ENCODE peak calls at places on chromosomes 1 and 21, in seven cellular contexts. One of them, this sample, is unnamed.
A peak's percentile ranks its signal among the peaks of the same experiment; 100 is the strongest.

GRCh38 chr1:21687081-21687529 is 17.9 kb upstream of the RAP1GAP start:
- DNase-seq in tibial nerve: no peak
- DNase-seq in stomach: no peak
- DNase-seq in Peyer's patch: no peak
- DNase-seq in transverse colon: no peak
- DNase-seq in body of pancreas: no peak
- DNase-seq in esophagus squamous epithelium: no peak
- DNase-seq in this sample: no peak

GRCh38 chr1:78536427-78536826 is 45.7 kb downstream of the PTGFR start:
- DNase-seq in transverse colon: no peak
- DNase-seq in body of pancreas: no peak
- DNase-seq in tibial nerve: no peak
- DNase-seq in stomach: no peak
- DNase-seq in esophagus squamous epithelium: no peak
- DNase-seq in Peyer's patch: no peak
- DNase-seq in this sample: no peak

GRCh38 chr1:154117642-154118041 is 37.2 kb downstream of the NUP210L start:
- DNase-seq in body of pancreas: no peak
- DNase-seq in transverse colon: no peak
- DNase-seq in tibial nerve: no peak
- DNase-seq in Peyer's patch: no peak
- DNase-seq in stomach: no peak
- DNase-seq in esophagus squamous epithelium: no peak
- DNase-seq in this sample: no peak

GRCh38 chr1:33327587-33328325 is 6.9 kb upstream of the A3GALT2 start:
- DNase-seq in stomach: peak; percentile 69
- DNase-seq in transverse colon: peak; percentile 35
- DNase-seq in esophagus squamous epithelium: no peak
- DNase-seq in body of pancreas: no peak
- DNase-seq in Peyer's patch: no peak
- DNase-seq in tibial nerve: no peak
- DNase-seq in this sample: no peak

GRCh38 chr1:67683736-67684525 is 1.1 kb upstream of the GADD45A start:
- DNase-seq in Peyer's patch: no peak
- DNase-seq in stomach: no peak
- DNase-seq in tibial nerve: no peak
- DNase-seq in body of pancreas: no peak
- DNase-seq in transverse colon: peak; percentile 18
- DNase-seq in esophagus squamous epithelium: no peak
- DNase-seq in this sample: no peak

GRCh38 chr1:26826261-26827201 is at the start of gene ZDHHC18:
- DNase-seq in Peyer's patch: peak; percentile 67
- DNase-seq in esophagus squamous epithelium: no peak
- DNase-seq in transverse colon: peak; percentile 76
- DNase-seq in stomach: peak; percentile 76
- DNase-seq in tibial nerve: peak; percentile 43
- DNase-seq in body of pancreas: peak; percentile 70
- DNase-seq in this sample: no peak

GRCh38 chr1:183699643-183700160 is 46.6 kb upstream of the APOBEC4 start:
- DNase-seq in body of pancreas: no peak
- DNase-seq in Peyer's patch: no peak
- DNase-seq in tibial nerve: no peak
- DNase-seq in transverse colon: no peak
- DNase-seq in stomach: no peak
- DNase-seq in esophagus squamous epithelium: no peak
- DNase-seq in this sample: no peak

GRCh38 chr1:228241259-228241658 is 33.4 kb downstream of the OBSCN start:
- DNase-seq in tibial nerve: no peak
- DNase-seq in esophagus squamous epithelium: no peak
- DNase-seq in Peyer's patch: no peak
- DNase-seq in stomach: no peak
- DNase-seq in body of pancreas: no peak
- DNase-seq in transverse colon: no peak
- DNase-seq in this sample: peak; percentile 77

GRCh38 chr1:31410871-31411270 is 2.1 kb upstream of the SERINC2 start:
- DNase-seq in esophagus squamous epithelium: no peak
- DNase-seq in transverse colon: no peak
- DNase-seq in tibial nerve: no peak
- DNase-seq in stomach: no peak
- DNase-seq in Peyer's patch: no peak
- DNase-seq in body of pancreas: no peak
- DNase-seq in this sample: no peak

GRCh38 chr1:3598051-3598471 is 13.2 kb downstream of the MEGF6 start:
- DNase-seq in tibial nerve: no peak
- DNase-seq in body of pancreas: no peak
- DNase-seq in stomach: no peak
- DNase-seq in esophagus squamous epithelium: no peak
- DNase-seq in transverse colon: no peak
- DNase-seq in Peyer's patch: peak; percentile 20
- DNase-seq in this sample: no peak

GRCh38 chr21:43362928-43363314 is 64.0 kb downstream of the SIK1 start:
- DNase-seq in Peyer's patch: peak; percentile 32
- DNase-seq in transverse colon: peak; percentile 59
- DNase-seq in body of pancreas: no peak
- DNase-seq in tibial nerve: no peak
- DNase-seq in stomach: no peak
- DNase-seq in esophagus squamous epithelium: no peak
- DNase-seq in this sample: no peak

GRCh38 chr21:41932191-41932575 is 21.6 kb downstream of the C2CD2 start:
- DNase-seq in body of pancreas: no peak
- DNase-seq in transverse colon: no peak
- DNase-seq in esophagus squamous epithelium: no peak
- DNase-seq in tibial nerve: no peak
- DNase-seq in stomach: no peak
- DNase-seq in Peyer's patch: no peak
- DNase-seq in this sample: no peak

GRCh38 chr1:240385985-240386978 is 225.7 kb downstream of the GREM2 start:
- DNase-seq in body of pancreas: no peak
- DNase-seq in tibial nerve: peak; percentile 29
- DNase-seq in esophagus squamous epithelium: no peak
- DNase-seq in stomach: no peak
- DNase-seq in transverse colon: no peak
- DNase-seq in Peyer's patch: no peak
- DNase-seq in this sample: no peak

GRCh38 chr21:26939532-26940181 is 27.2 kb downstream of the ADAMTS5 start:
- DNase-seq in transverse colon: no peak
- DNase-seq in stomach: no peak
- DNase-seq in esophagus squamous epithelium: no peak
- DNase-seq in body of pancreas: no peak
- DNase-seq in tibial nerve: no peak
- DNase-seq in Peyer's patch: no peak
- DNase-seq in this sample: no peak

DNA sequence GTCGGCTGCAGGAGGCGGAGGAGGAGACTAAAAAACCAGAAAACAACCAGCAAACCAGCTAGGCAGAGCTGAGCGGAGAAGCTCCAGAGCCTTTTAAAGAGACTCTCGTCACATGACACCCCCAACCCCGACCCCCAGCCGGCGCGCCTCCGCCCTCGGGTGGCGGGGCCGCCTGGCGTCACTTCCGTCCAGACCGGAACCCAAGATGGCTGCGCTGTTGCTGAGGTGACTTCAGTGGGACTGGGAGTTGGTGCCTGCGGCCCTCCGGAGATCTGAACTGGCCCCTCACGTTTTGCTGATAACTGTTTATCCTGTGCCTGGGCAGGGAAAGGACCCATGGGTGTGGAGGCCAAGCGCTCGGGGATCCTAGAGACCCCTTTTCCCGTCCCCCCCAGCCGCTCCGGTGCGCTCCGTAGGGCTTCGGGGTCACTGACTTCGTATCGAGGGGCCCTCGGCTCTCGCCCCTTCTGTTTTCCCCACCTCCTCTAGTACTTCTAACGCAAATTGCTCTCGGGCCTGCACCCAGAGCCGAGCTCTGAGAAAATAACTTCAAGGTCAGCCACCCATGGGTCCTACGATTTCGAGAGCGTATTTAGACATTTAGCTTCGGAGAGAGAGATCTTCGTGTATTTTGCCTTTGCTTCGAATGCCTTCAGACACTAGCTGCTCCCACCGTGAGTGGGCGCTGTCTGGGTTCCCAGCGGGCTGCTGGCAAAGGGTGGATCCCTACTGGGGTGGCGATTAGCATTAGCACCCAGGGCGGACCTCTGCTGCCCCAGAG is at the start of gene SDHC:
- DNase-seq in esophagus squamous epithelium: peak; percentile 38
- DNase-seq in Peyer's patch: peak; percentile 85
- DNase-seq in transverse colon: peak; percentile 91
- DNase-seq in tibial nerve: peak; percentile 81
- DNase-seq in body of pancreas: peak; percentile 89
- DNase-seq in stomach: peak; percentile 89
- DNase-seq in this sample: peak; percentile 97
- TF ChIP-seq POLR2A in esophagus squamous epithelium: peak; percentile 77
- TF ChIP-seq POLR2A in Peyer's patch: peak; percentile 56
- TF ChIP-seq POLR2A in transverse colon: peak; percentile 85
- TF ChIP-seq POLR2A in tibial nerve: peak; percentile 82
- TF ChIP-seq POLR2A in body of pancreas: peak; percentile 90
- TF ChIP-seq POLR2A in stomach: no peak
- TF ChIP-seq POLR2A in this sample: peak; percentile 79

GRCh38 chr1:17265950-17266349 is 17.1 kb downstream of the PADI3 start:
- DNase-seq in stomach: no peak
- DNase-seq in transverse colon: no peak
- DNase-seq in body of pancreas: no peak
- DNase-seq in tibial nerve: no peak
- DNase-seq in esophagus squamous epithelium: no peak
- DNase-seq in Peyer's patch: no peak
- DNase-seq in this sample: no peak

GRCh38 chr1:17260264-17260663 is 11.4 kb downstream of the PADI3 start:
- DNase-seq in transverse colon: no peak
- DNase-seq in Peyer's patch: no peak
- DNase-seq in tibial nerve: no peak
- DNase-seq in stomach: no peak
- DNase-seq in body of pancreas: no peak
- DNase-seq in esophagus squamous epithelium: no peak
- DNase-seq in this sample: no peak

GRCh38 chr1:17264470-17264869 is 15.6 kb downstream of the PADI3 start:
- DNase-seq in body of pancreas: no peak
- DNase-seq in stomach: no peak
- DNase-seq in tibial nerve: no peak
- DNase-seq in Peyer's patch: no peak
- DNase-seq in transverse colon: no peak
- DNase-seq in esophagus squamous epithelium: no peak
- DNase-seq in this sample: no peak

GRCh38 chr1:17260738-17261137 is 11.8 kb downstream of the PADI3 start:
- DNase-seq in transverse colon: no peak
- DNase-seq in tibial nerve: no peak
- DNase-seq in Peyer's patch: no peak
- DNase-seq in body of pancreas: no peak
- DNase-seq in stomach: no peak
- DNase-seq in esophagus squamous epithelium: no peak
- DNase-seq in this sample: no peak

DNA sequence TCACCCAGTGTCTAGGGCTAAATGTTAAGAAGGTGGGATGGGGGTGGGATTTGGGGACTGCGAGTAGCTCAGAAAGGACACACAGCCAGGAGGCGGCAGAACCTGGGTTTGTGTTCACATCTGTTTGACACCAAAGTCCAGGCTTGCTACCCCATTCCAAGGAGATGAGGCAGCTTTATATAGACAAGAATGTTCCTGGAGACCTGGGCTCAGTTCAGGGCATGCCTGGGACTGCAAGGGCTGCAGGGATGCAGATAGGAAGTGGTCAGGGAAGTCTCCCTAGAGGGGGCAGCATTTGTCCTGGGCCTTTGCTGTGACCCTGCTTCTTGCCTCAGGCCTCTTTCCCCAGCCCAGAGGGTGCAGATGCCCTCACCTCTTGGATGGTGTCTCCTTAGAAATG is 16.3 kb downstream of the PADI3 start:
- DNase-seq in Peyer's patch: no peak
- DNase-seq in tibial nerve: no peak
- DNase-seq in stomach: no peak
- DNase-seq in transverse colon: no peak
- DNase-seq in body of pancreas: no peak
- DNase-seq in esophagus squamous epithelium: no peak
- DNase-seq in this sample: no peak
- H3K27ac ChIP-seq in Peyer's patch: no peak overlapping the region
- H3K27ac ChIP-seq in tibial nerve: no peak overlapping the region
- H3K27ac ChIP-seq in stomach: no peak overlapping the region
- H3K27ac ChIP-seq in transverse colon: no peak overlapping the region
- H3K27ac ChIP-seq in body of pancreas: no peak overlapping the region
- H3K27ac ChIP-seq in esophagus squamous epithelium: no peak overlapping the region
- H3K27ac ChIP-seq in this sample: no peak overlapping the region

DNA sequence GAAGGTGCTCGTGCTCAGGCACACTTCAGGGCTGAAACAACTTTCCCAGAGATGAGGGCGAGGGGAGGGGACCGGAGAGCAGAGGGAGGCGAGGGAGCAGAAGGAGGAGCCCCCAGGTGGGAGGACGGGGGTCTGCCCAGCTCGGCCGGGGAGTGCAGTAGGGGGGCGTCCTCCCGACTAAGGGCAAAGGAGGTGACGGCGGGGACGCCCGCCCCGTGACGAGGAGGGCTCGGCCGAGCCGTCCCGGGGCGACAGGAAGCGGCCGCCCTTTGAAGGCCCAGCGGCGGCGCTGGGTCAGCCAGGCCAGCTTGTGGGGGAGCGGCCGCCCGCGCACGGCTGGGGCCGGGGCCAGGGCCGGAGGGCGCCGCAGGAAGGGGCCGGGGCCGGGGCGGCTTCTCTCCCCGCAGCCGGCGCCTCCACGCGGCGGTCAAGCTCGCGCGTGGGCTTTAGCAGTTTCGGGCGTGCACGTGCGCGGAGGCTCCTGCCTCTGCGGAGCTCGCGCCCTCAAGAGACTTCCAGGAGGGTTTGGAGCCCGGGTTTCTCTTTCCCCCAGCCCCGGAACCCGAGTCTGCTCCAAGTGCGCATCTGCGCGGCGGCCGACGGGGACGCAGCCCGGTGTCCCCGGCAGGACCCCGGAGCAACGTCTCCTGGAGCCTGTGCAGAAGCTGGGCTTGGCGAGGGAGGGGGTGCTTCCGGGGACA is 100.8 kb upstream of the SLC45A1 start:
- DNase-seq in esophagus squamous epithelium: no peak
- DNase-seq in body of pancreas: peak; percentile 36
- DNase-seq in transverse colon: peak; percentile 33
- DNase-seq in tibial nerve: no peak
- DNase-seq in Peyer's patch: no peak
- DNase-seq in stomach: peak; percentile 47
- DNase-seq in this sample: no peak
- TF ChIP-seq POLR2A in esophagus squamous epithelium: no peak
- TF ChIP-seq POLR2A in body of pancreas: no peak
- TF ChIP-seq POLR2A in transverse colon: no peak
- TF ChIP-seq POLR2A in tibial nerve: no peak
- TF ChIP-seq POLR2A in Peyer's patch: no peak
- TF ChIP-seq POLR2A in stomach: no peak
- TF ChIP-seq POLR2A in this sample: no peak

DNA sequence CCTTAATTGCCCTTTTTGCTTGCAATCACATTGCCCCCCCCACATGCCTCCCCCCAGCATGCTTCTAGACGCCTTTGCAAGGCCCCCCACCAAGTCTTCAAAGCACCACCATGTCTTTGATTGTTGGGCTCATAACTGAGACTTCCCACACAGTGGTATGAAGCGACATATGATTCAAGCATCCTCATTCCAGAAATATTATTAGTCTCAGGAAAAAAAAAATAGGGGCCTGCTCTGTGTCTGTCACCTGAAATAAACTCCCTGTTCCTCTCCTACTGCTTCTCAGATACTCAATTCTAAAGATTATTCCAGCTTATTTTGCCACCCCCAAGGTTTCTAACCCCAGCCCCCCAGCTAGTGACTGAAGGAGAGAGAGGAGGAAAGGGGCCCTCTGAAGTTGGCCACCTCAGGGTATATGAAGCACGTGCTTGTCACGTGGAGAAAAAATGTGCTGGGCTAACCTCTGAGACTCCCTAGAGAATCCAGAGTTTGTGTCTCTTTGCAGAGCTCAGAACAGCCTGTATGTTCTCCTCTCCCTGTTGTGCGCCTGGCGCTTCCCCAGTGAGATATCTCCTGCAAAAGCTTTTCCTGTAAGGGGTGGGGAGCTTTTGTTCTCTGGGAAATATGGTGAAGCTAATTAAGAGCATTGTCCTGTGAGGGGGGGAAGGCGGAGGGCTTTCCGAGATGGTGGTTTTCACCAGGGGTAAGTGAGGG is 35.9 kb upstream of the RASAL2 start:
- DNase-seq in tibial nerve: peak; percentile 34
- DNase-seq in transverse colon: no peak
- DNase-seq in Peyer's patch: no peak
- DNase-seq in body of pancreas: no peak
- DNase-seq in stomach: no peak
- DNase-seq in esophagus squamous epithelium: no peak
- DNase-seq in this sample: no peak
- H3K27ac ChIP-seq in tibial nerve: peak overlapping the region; percentile 70
- H3K27ac ChIP-seq in transverse colon: peak overlapping the region; percentile 65
- H3K27ac ChIP-seq in Peyer's patch: no peak overlapping the region
- H3K27ac ChIP-seq in body of pancreas: peak overlapping the region; percentile 51
- H3K27ac ChIP-seq in stomach: peak overlapping the region; percentile 41
- H3K27ac ChIP-seq in esophagus squamous epithelium: peak overlapping the region; percentile 74
- H3K27ac ChIP-seq in this sample: peak overlapping the region; percentile 48